ENCODE peak calls at places on chromosomes 7 and 10, in six cellular contexts. One of them, this sample, is unnamed.

GRCh38 chr7:115125750-115126149 is 203.9 kb downstream of the MDFIC start:
- DNase-seq in brain microvascular endothelial cell: no peak
- DNase-seq in tibial nerve: no peak
- DNase-seq in hepatocyte: no peak
- DNase-seq in breast epithelium: no peak
- DNase-seq in sigmoid colon: no peak
- DNase-seq in this sample: no peak

GRCh38 chr7:122143751-122144711 is at the start of gene AASS:
- DNase-seq in brain microvascular endothelial cell: peak; percentile 94
- DNase-seq in tibial nerve: peak; percentile 98
- DNase-seq in hepatocyte: peak; percentile 97
- DNase-seq in breast epithelium: peak; percentile 98
- DNase-seq in sigmoid colon: peak; percentile 100
- DNase-seq in this sample: peak; percentile 96

GRCh38 chr7:79400221-79400620 is 53.2 kb downstream of the MAGI2 start:
- DNase-seq in brain microvascular endothelial cell: no peak
- DNase-seq in tibial nerve: no peak
- DNase-seq in hepatocyte: no peak
- DNase-seq in breast epithelium: no peak
- DNase-seq in sigmoid colon: no peak
- DNase-seq in this sample: no peak

GRCh38 chr10:50291261-50291850 is 40.0 kb upstream of the ASAH2 start:
- DNase-seq in brain microvascular endothelial cell: no peak
- DNase-seq in tibial nerve: no peak
- DNase-seq in hepatocyte: no peak
- DNase-seq in breast epithelium: no peak
- DNase-seq in sigmoid colon: no peak
- DNase-seq in this sample: no peak

GRCh38 chr7:77528368-77528767 is 8.7 kb upstream of the PTPN12 start:
- DNase-seq in brain microvascular endothelial cell: no peak
- DNase-seq in tibial nerve: no peak
- DNase-seq in hepatocyte: no peak
- DNase-seq in breast epithelium: no peak
- DNase-seq in sigmoid colon: no peak
- DNase-seq in this sample: no peak

GRCh38 chr7:152556013-152556412 is 119.9 kb downstream of the XRCC2 start:
- DNase-seq in brain microvascular endothelial cell: no peak
- DNase-seq in tibial nerve: no peak
- DNase-seq in hepatocyte: no peak
- DNase-seq in breast epithelium: no peak
- DNase-seq in sigmoid colon: no peak
- DNase-seq in this sample: no peak

GRCh38 chr10:125093199-125093841 is 67.0 kb downstream of the CTBP2 start:
- DNase-seq in brain microvascular endothelial cell: peak; percentile 71
- DNase-seq in tibial nerve: peak; percentile 51
- DNase-seq in hepatocyte: peak; percentile 42
- DNase-seq in breast epithelium: no peak
- DNase-seq in sigmoid colon: peak; percentile 84
- DNase-seq in this sample: peak; percentile 58

GRCh38 chr7:87471430-87471829 is 4.0 kb downstream of the ABCB4 start:
- DNase-seq in brain microvascular endothelial cell: no peak
- DNase-seq in tibial nerve: no peak
- DNase-seq in hepatocyte: no peak
- DNase-seq in breast epithelium: no peak
- DNase-seq in sigmoid colon: no peak
- DNase-seq in this sample: no peak

GRCh38 chr10:111493024-111493625 is 416.3 kb downstream of the ADRA2A start:
- DNase-seq in brain microvascular endothelial cell: no peak
- DNase-seq in tibial nerve: no peak
- DNase-seq in hepatocyte: no peak
- DNase-seq in breast epithelium: no peak
- DNase-seq in sigmoid colon: no peak
- DNase-seq in this sample: no peak

DNA sequence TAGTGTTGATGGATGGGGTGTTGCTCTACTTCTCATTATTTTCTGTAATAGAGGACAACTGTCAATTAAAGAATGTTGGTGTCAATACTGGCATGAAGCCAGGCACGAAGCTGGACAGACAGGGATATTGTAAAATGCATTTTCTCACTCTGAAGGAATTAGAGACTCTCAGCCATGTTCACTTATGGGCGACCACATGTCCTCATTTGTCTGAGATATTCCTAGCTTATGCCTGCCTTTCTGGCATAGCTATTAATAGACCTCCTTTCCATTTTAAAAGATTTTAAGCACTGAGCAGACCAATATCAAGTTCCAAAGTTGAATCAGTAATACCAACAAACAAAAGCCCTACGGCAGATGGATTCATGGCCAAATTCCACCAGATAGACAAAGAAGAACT is 589.9 kb downstream of the GRM8 start:
- DNase-seq in brain microvascular endothelial cell: no peak
- DNase-seq in tibial nerve: no peak
- DNase-seq in hepatocyte: no peak
- DNase-seq in breast epithelium: no peak
- DNase-seq in sigmoid colon: no peak
- DNase-seq in this sample: no peak
- H3K27ac ChIP-seq in brain microvascular endothelial cell: no peak overlapping the region
- H3K27ac ChIP-seq in tibial nerve: no peak overlapping the region
- H3K27ac ChIP-seq in hepatocyte: no peak overlapping the region
- H3K27ac ChIP-seq in breast epithelium: no peak overlapping the region
- H3K27ac ChIP-seq in sigmoid colon: no peak overlapping the region
- H3K27ac ChIP-seq in this sample: no peak overlapping the region

DNA sequence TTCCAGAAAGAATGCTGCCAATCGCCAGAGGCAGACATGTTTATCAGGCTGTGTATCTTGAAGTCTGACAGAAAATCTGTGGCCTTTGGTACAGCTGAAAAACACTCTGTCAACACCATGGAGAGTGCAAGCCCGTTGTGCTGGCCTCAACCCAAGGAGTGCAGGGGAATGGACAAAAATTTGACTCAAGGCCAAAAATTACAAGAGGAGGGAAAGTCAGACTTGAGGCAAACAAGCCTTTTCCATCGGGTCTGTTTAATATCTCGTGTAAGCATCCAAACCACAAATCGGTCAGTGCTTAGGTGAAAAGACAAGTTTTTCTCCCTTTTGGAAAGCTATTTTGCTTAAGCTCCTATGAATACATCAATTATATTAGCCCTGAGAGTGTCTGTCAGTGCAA is 305.3 kb upstream of the NFE2L3 start:
- DNase-seq in brain microvascular endothelial cell: peak; percentile 94
- DNase-seq in tibial nerve: peak; percentile 72
- DNase-seq in hepatocyte: peak; percentile 77
- DNase-seq in breast epithelium: peak; percentile 60
- DNase-seq in sigmoid colon: peak; percentile 92
- DNase-seq in this sample: no peak
- H3K27ac ChIP-seq in brain microvascular endothelial cell: peak overlapping the region; percentile 97
- H3K27ac ChIP-seq in tibial nerve: no peak overlapping the region
- H3K27ac ChIP-seq in hepatocyte: peak overlapping the region; percentile 90
- H3K27ac ChIP-seq in breast epithelium: peak overlapping the region; percentile 3
- H3K27ac ChIP-seq in sigmoid colon: peak overlapping the region; percentile 82
- H3K27ac ChIP-seq in this sample: no peak overlapping the region

GRCh38 chr7:84291756-84292155 is 97.2 kb upstream of the SEMA3A start:
- DNase-seq in brain microvascular endothelial cell: no peak
- DNase-seq in tibial nerve: no peak
- DNase-seq in hepatocyte: no peak
- DNase-seq in breast epithelium: no peak
- DNase-seq in sigmoid colon: no peak
- DNase-seq in this sample: no peak
- H3K27ac ChIP-seq in brain microvascular endothelial cell: no peak overlapping the region
- H3K27ac ChIP-seq in tibial nerve: no peak overlapping the region
- H3K27ac ChIP-seq in hepatocyte: no peak overlapping the region
- H3K27ac ChIP-seq in breast epithelium: no peak overlapping the region
- H3K27ac ChIP-seq in sigmoid colon: no peak overlapping the region
- H3K27ac ChIP-seq in this sample: no peak overlapping the region

GRCh38 chr7:37255327-37255944 is 193.2 kb downstream of the ELMO1 start:
- DNase-seq in brain microvascular endothelial cell: no peak
- DNase-seq in tibial nerve: no peak
- DNase-seq in hepatocyte: no peak
- DNase-seq in breast epithelium: no peak
- DNase-seq in sigmoid colon: no peak
- DNase-seq in this sample: no peak

GRCh38 chr7:37247881-37248280 is 200.8 kb downstream of the ELMO1 start:
- DNase-seq in brain microvascular endothelial cell: peak; percentile 16
- DNase-seq in tibial nerve: no peak
- DNase-seq in hepatocyte: peak; percentile 60
- DNase-seq in breast epithelium: no peak
- DNase-seq in sigmoid colon: no peak
- DNase-seq in this sample: no peak

GRCh38 chr7:37256631-37257030 is 192.0 kb downstream of the ELMO1 start:
- DNase-seq in brain microvascular endothelial cell: no peak
- DNase-seq in tibial nerve: no peak
- DNase-seq in hepatocyte: no peak
- DNase-seq in breast epithelium: no peak
- DNase-seq in sigmoid colon: no peak
- DNase-seq in this sample: no peak

GRCh38 chr7:37248396-37248836 is 200.2 kb downstream of the ELMO1 start:
- DNase-seq in brain microvascular endothelial cell: no peak
- DNase-seq in tibial nerve: no peak
- DNase-seq in hepatocyte: no peak
- DNase-seq in breast epithelium: no peak
- DNase-seq in sigmoid colon: peak; percentile 90
- DNase-seq in this sample: no peak

GRCh38 chr7:37251222-37251621 is 197.4 kb downstream of the ELMO1 start:
- DNase-seq in brain microvascular endothelial cell: no peak
- DNase-seq in tibial nerve: no peak
- DNase-seq in hepatocyte: no peak
- DNase-seq in breast epithelium: no peak
- DNase-seq in sigmoid colon: no peak
- DNase-seq in this sample: no peak
- H3K27ac ChIP-seq in brain microvascular endothelial cell: no peak overlapping the region
- H3K27ac ChIP-seq in tibial nerve: peak overlapping the region; percentile 25
- H3K27ac ChIP-seq in hepatocyte: no peak overlapping the region
- H3K27ac ChIP-seq in breast epithelium: peak overlapping the region; percentile 55
- H3K27ac ChIP-seq in sigmoid colon: peak overlapping the region; percentile 15
- H3K27ac ChIP-seq in this sample: no peak overlapping the region

GRCh38 chr10:13820119-13820518 is 233.4 kb downstream of the PRPF18 start:
- DNase-seq in brain microvascular endothelial cell: no peak
- DNase-seq in tibial nerve: no peak
- DNase-seq in hepatocyte: no peak
- DNase-seq in breast epithelium: no peak
- DNase-seq in sigmoid colon: no peak
- DNase-seq in this sample: no peak

GRCh38 chr10:13813540-13813939 is 226.8 kb downstream of the PRPF18 start:
- DNase-seq in brain microvascular endothelial cell: no peak
- DNase-seq in tibial nerve: no peak
- DNase-seq in hepatocyte: no peak
- DNase-seq in breast epithelium: no peak
- DNase-seq in sigmoid colon: no peak
- DNase-seq in this sample: no peak

GRCh38 chr10:13812804-13813203 is 226.0 kb downstream of the PRPF18 start:
- DNase-seq in brain microvascular endothelial cell: no peak
- DNase-seq in tibial nerve: no peak
- DNase-seq in hepatocyte: no peak
- DNase-seq in breast epithelium: no peak
- DNase-seq in sigmoid colon: no peak
- DNase-seq in this sample: no peak

GRCh38 chr10:13816195-13816926 is 229.6 kb downstream of the PRPF18 start:
- DNase-seq in brain microvascular endothelial cell: peak; percentile 59
- DNase-seq in tibial nerve: peak; percentile 57
- DNase-seq in hepatocyte: peak; percentile 47
- DNase-seq in breast epithelium: peak; percentile 27
- DNase-seq in sigmoid colon: peak; percentile 86
- DNase-seq in this sample: no peak

DNA sequence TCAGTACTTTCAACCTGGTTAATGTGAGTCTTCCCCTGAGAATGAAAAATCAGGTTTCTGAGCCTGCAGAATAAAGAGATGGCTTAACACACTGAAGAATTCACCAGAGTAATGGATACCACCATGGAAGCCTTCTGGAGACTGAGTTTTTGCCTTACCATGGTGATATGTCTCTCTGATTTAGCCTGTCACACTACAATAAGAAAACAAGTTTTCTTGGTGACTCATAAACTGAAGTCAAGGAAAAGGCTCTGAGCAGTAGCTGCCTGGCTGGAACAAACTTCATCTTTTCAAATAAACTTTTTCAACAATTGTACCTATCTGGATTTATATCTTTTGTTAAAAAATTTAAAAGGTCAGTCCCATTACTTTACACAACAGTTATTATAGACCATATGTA is 229.0 kb downstream of the PRPF18 start:
- DNase-seq in brain microvascular endothelial cell: peak; percentile 65
- DNase-seq in tibial nerve: no peak
- DNase-seq in hepatocyte: no peak
- DNase-seq in breast epithelium: no peak
- DNase-seq in sigmoid colon: no peak
- DNase-seq in this sample: no peak
- H3K27ac ChIP-seq in brain microvascular endothelial cell: peak overlapping the region; percentile 61
- H3K27ac ChIP-seq in tibial nerve: no peak overlapping the region
- H3K27ac ChIP-seq in hepatocyte: no peak overlapping the region
- H3K27ac ChIP-seq in breast epithelium: no peak overlapping the region
- H3K27ac ChIP-seq in sigmoid colon: no peak overlapping the region
- H3K27ac ChIP-seq in this sample: no peak overlapping the region

DNA sequence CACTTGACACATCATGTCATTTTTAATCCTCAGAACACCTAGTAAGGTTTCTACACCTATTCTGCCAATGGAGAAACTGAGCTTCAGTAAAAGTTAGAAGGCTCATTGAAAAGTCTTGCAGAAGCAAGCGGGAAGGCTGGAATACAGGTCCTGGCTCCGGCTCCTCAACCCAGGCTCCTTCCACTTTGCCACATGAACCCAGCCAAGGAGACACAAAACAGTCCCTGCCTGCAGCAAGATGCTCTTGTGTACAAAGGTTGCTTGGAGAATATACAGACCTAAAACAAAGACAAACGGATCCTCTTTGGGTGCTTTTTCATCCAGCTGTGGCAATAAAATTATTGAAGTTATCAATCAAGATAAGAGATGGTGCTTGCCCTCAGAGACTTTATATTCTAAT is 106.8 kb downstream of the SORBS1 start:
- DNase-seq in brain microvascular endothelial cell: no peak
- DNase-seq in tibial nerve: no peak
- DNase-seq in hepatocyte: no peak
- DNase-seq in breast epithelium: no peak
- DNase-seq in sigmoid colon: no peak
- DNase-seq in this sample: no peak
- H3K27ac ChIP-seq in brain microvascular endothelial cell: no peak overlapping the region
- H3K27ac ChIP-seq in tibial nerve: no peak overlapping the region
- H3K27ac ChIP-seq in hepatocyte: no peak overlapping the region
- H3K27ac ChIP-seq in breast epithelium: peak overlapping the region; percentile 21
- H3K27ac ChIP-seq in sigmoid colon: peak overlapping the region; percentile 84
- H3K27ac ChIP-seq in this sample: no peak overlapping the region

GRCh38 chr10:74029943-74030342 is 32.0 kb downstream of the VCL start:
- DNase-seq in brain microvascular endothelial cell: no peak
- DNase-seq in tibial nerve: no peak
- DNase-seq in hepatocyte: no peak
- DNase-seq in breast epithelium: no peak
- DNase-seq in sigmoid colon: no peak
- DNase-seq in this sample: no peak
- H3K27ac ChIP-seq in brain microvascular endothelial cell: peak overlapping the region; percentile 27
- H3K27ac ChIP-seq in tibial nerve: no peak overlapping the region
- H3K27ac ChIP-seq in hepatocyte: no peak overlapping the region
- H3K27ac ChIP-seq in breast epithelium: no peak overlapping the region
- H3K27ac ChIP-seq in sigmoid colon: no peak overlapping the region
- H3K27ac ChIP-seq in this sample: no peak overlapping the region

This sample was measured in Peyer's patch.